ENCODE peak calls at places on chromosomes 2 and 18, in five cellular contexts. One of them, this sample, is unnamed.

GRCh38 chr2:240877460-240878340 is 9.1 kb downstream of the AGXT start:
- DNase-seq in nephron progenitor cell: no peak
- DNase-seq in stimulated activated CD4-positive, alpha-beta T cell treated with anti-CD3 and anti-CD28 coated beads, Interleukin-4, amount 100 ng/mL, for 48 hours: no peak
- DNase-seq in T-cell: no peak
- DNase-seq in smooth muscle cell of the brain vasculature: no peak
- DNase-seq in this sample: no peak

GRCh38 chr2:179825494-179825893 is 35.9 kb downstream of the ZNF385B start:
- DNase-seq in nephron progenitor cell: no peak
- DNase-seq in stimulated activated CD4-positive, alpha-beta T cell treated with anti-CD3 and anti-CD28 coated beads, Interleukin-4, amount 100 ng/mL, for 48 hours: no peak
- DNase-seq in T-cell: no peak
- DNase-seq in smooth muscle cell of the brain vasculature: no peak
- DNase-seq in this sample: no peak

GRCh38 chr2:17363846-17364245 is 154.4 kb downstream of the RAD51AP2 start:
- DNase-seq in nephron progenitor cell: no peak
- DNase-seq in stimulated activated CD4-positive, alpha-beta T cell treated with anti-CD3 and anti-CD28 coated beads, Interleukin-4, amount 100 ng/mL, for 48 hours: no peak
- DNase-seq in T-cell: no peak
- DNase-seq in smooth muscle cell of the brain vasculature: no peak
- DNase-seq in this sample: no peak

GRCh38 chr2:7709907-7710306 is 792.7 kb downstream of the RNF144A start:
- DNase-seq in nephron progenitor cell: no peak
- DNase-seq in stimulated activated CD4-positive, alpha-beta T cell treated with anti-CD3 and anti-CD28 coated beads, Interleukin-4, amount 100 ng/mL, for 48 hours: no peak
- DNase-seq in T-cell: no peak
- DNase-seq in smooth muscle cell of the brain vasculature: no peak
- DNase-seq in this sample: no peak

GRCh38 chr2:120772261-120772660 is 36.6 kb downstream of the GLI2 start:
- DNase-seq in nephron progenitor cell: no peak
- DNase-seq in stimulated activated CD4-positive, alpha-beta T cell treated with anti-CD3 and anti-CD28 coated beads, Interleukin-4, amount 100 ng/mL, for 48 hours: no peak
- DNase-seq in T-cell: no peak
- DNase-seq in smooth muscle cell of the brain vasculature: peak
- DNase-seq in this sample: no peak

GRCh38 chr2:144320491-144320890 is 199.4 kb downstream of the ZEB2 start:
- DNase-seq in nephron progenitor cell: no peak
- DNase-seq in stimulated activated CD4-positive, alpha-beta T cell treated with anti-CD3 and anti-CD28 coated beads, Interleukin-4, amount 100 ng/mL, for 48 hours: no peak
- DNase-seq in T-cell: peak
- DNase-seq in smooth muscle cell of the brain vasculature: no peak
- DNase-seq in this sample: peak

GRCh38 chr2:180122874-180123273 is 115.8 kb upstream of the CWC22 start:
- DNase-seq in nephron progenitor cell: no peak
- DNase-seq in stimulated activated CD4-positive, alpha-beta T cell treated with anti-CD3 and anti-CD28 coated beads, Interleukin-4, amount 100 ng/mL, for 48 hours: no peak
- DNase-seq in T-cell: no peak
- DNase-seq in smooth muscle cell of the brain vasculature: no peak
- DNase-seq in this sample: no peak

GRCh38 chr2:88451647-88452150 is 794 bp downstream of the FOXI3 start:
- DNase-seq in nephron progenitor cell: no peak
- DNase-seq in stimulated activated CD4-positive, alpha-beta T cell treated with anti-CD3 and anti-CD28 coated beads, Interleukin-4, amount 100 ng/mL, for 48 hours: no peak
- DNase-seq in T-cell: no peak
- DNase-seq in smooth muscle cell of the brain vasculature: no peak
- DNase-seq in this sample: no peak

GRCh38 chr2:128026422-128027277 is 1.2 kb downstream of the SAP130 start:
- DNase-seq in nephron progenitor cell: no peak
- DNase-seq in stimulated activated CD4-positive, alpha-beta T cell treated with anti-CD3 and anti-CD28 coated beads, Interleukin-4, amount 100 ng/mL, for 48 hours: no peak
- DNase-seq in T-cell: no peak
- DNase-seq in smooth muscle cell of the brain vasculature: no peak
- DNase-seq in this sample: no peak

GRCh38 chr18:35127201-35127600 is 86.0 kb downstream of the MAPRE2 start:
- DNase-seq in nephron progenitor cell: no peak
- DNase-seq in stimulated activated CD4-positive, alpha-beta T cell treated with anti-CD3 and anti-CD28 coated beads, Interleukin-4, amount 100 ng/mL, for 48 hours: no peak
- DNase-seq in T-cell: no peak
- DNase-seq in smooth muscle cell of the brain vasculature: no peak
- DNase-seq in this sample: no peak

GRCh38 chr18:31230495-31230894 is 67.8 kb upstream of the DSC1 start:
- DNase-seq in nephron progenitor cell: no peak
- DNase-seq in stimulated activated CD4-positive, alpha-beta T cell treated with anti-CD3 and anti-CD28 coated beads, Interleukin-4, amount 100 ng/mL, for 48 hours: no peak
- DNase-seq in T-cell: no peak
- DNase-seq in smooth muscle cell of the brain vasculature: no peak
- DNase-seq in this sample: no peak

GRCh38 chr2:158412206-158412605 is 44.3 kb downstream of the CCDC148 start:
- DNase-seq in nephron progenitor cell: no peak
- DNase-seq in stimulated activated CD4-positive, alpha-beta T cell treated with anti-CD3 and anti-CD28 coated beads, Interleukin-4, amount 100 ng/mL, for 48 hours: no peak
- DNase-seq in T-cell: no peak
- DNase-seq in smooth muscle cell of the brain vasculature: no peak
- DNase-seq in this sample: no peak

GRCh38 chr2:41966920-41967319 is 80.9 kb upstream of the PKDCC start:
- DNase-seq in nephron progenitor cell: no peak
- DNase-seq in stimulated activated CD4-positive, alpha-beta T cell treated with anti-CD3 and anti-CD28 coated beads, Interleukin-4, amount 100 ng/mL, for 48 hours: no peak
- DNase-seq in T-cell: no peak
- DNase-seq in smooth muscle cell of the brain vasculature: no peak
- DNase-seq in this sample: no peak

GRCh38 chr2:27221166-27221565 is 4.0 kb downstream of the CAD start:
- DNase-seq in nephron progenitor cell: no peak
- DNase-seq in stimulated activated CD4-positive, alpha-beta T cell treated with anti-CD3 and anti-CD28 coated beads, Interleukin-4, amount 100 ng/mL, for 48 hours: no peak
- DNase-seq in T-cell: no peak
- DNase-seq in smooth muscle cell of the brain vasculature: no peak
- DNase-seq in this sample: no peak

GRCh38 chr2:127559454-127559853 is 24.0 kb downstream of the MYO7B start:
- DNase-seq in nephron progenitor cell: no peak
- DNase-seq in stimulated activated CD4-positive, alpha-beta T cell treated with anti-CD3 and anti-CD28 coated beads, Interleukin-4, amount 100 ng/mL, for 48 hours: no peak
- DNase-seq in T-cell: no peak
- DNase-seq in smooth muscle cell of the brain vasculature: no peak
- DNase-seq in this sample: no peak

GRCh38 chr18:74695170-74695569 is 97.5 kb downstream of the ZNF407 start:
- DNase-seq in nephron progenitor cell: no peak
- DNase-seq in stimulated activated CD4-positive, alpha-beta T cell treated with anti-CD3 and anti-CD28 coated beads, Interleukin-4, amount 100 ng/mL, for 48 hours: no peak
- DNase-seq in T-cell: no peak
- DNase-seq in smooth muscle cell of the brain vasculature: no peak
- DNase-seq in this sample: no peak

GRCh38 chr18:76507830-76508381 is 12.9 kb upstream of the ZNF516 start:
- DNase-seq in nephron progenitor cell: no peak
- DNase-seq in stimulated activated CD4-positive, alpha-beta T cell treated with anti-CD3 and anti-CD28 coated beads, Interleukin-4, amount 100 ng/mL, for 48 hours: no peak
- DNase-seq in T-cell: no peak
- DNase-seq in smooth muscle cell of the brain vasculature: no peak
- DNase-seq in this sample: no peak

GRCh38 chr18:27004056-27004829 is 138.7 kb upstream of the AQP4 start:
- DNase-seq in nephron progenitor cell: no peak
- DNase-seq in stimulated activated CD4-positive, alpha-beta T cell treated with anti-CD3 and anti-CD28 coated beads, Interleukin-4, amount 100 ng/mL, for 48 hours: no peak
- DNase-seq in T-cell: no peak
- DNase-seq in smooth muscle cell of the brain vasculature: no peak
- DNase-seq in this sample: no peak

GRCh38 chr18:57210101-57210661 is 63.3 kb downstream of the BOD1L2 start:
- DNase-seq in nephron progenitor cell: peak
- DNase-seq in stimulated activated CD4-positive, alpha-beta T cell treated with anti-CD3 and anti-CD28 coated beads, Interleukin-4, amount 100 ng/mL, for 48 hours: no peak
- DNase-seq in T-cell: no peak
- DNase-seq in smooth muscle cell of the brain vasculature: peak
- DNase-seq in this sample: no peak

GRCh38 chr2:6954586-6954985 is 37.4 kb downstream of the RNF144A start:
- DNase-seq in nephron progenitor cell: no peak
- DNase-seq in stimulated activated CD4-positive, alpha-beta T cell treated with anti-CD3 and anti-CD28 coated beads, Interleukin-4, amount 100 ng/mL, for 48 hours: no peak
- DNase-seq in T-cell: no peak
- DNase-seq in smooth muscle cell of the brain vasculature: no peak
- DNase-seq in this sample: no peak

GRCh38 chr2:207812058-207812857 is 42.6 kb upstream of the FZD5 start:
- DNase-seq in nephron progenitor cell: no peak
- DNase-seq in stimulated activated CD4-positive, alpha-beta T cell treated with anti-CD3 and anti-CD28 coated beads, Interleukin-4, amount 100 ng/mL, for 48 hours: no peak
- DNase-seq in T-cell: no peak
- DNase-seq in smooth muscle cell of the brain vasculature: no peak
- DNase-seq in this sample: no peak

GRCh38 chr2:98334439-98335078 is 11.7 kb upstream of the CNGA3 start:
- DNase-seq in nephron progenitor cell: no peak
- DNase-seq in stimulated activated CD4-positive, alpha-beta T cell treated with anti-CD3 and anti-CD28 coated beads, Interleukin-4, amount 100 ng/mL, for 48 hours: no peak
- DNase-seq in T-cell: no peak
- DNase-seq in smooth muscle cell of the brain vasculature: no peak
- DNase-seq in this sample: no peak

GRCh38 chr2:216885117-216885553 is 25.3 kb upstream of the TNP1 start:
- DNase-seq in nephron progenitor cell: no peak
- DNase-seq in stimulated activated CD4-positive, alpha-beta T cell treated with anti-CD3 and anti-CD28 coated beads, Interleukin-4, amount 100 ng/mL, for 48 hours: no peak
- DNase-seq in T-cell: no peak
- DNase-seq in smooth muscle cell of the brain vasculature: no peak
- DNase-seq in this sample: no peak

GRCh38 chr18:33951031-33951430 is 273.7 kb downstream of the NOL4 start:
- DNase-seq in nephron progenitor cell: no peak
- DNase-seq in stimulated activated CD4-positive, alpha-beta T cell treated with anti-CD3 and anti-CD28 coated beads, Interleukin-4, amount 100 ng/mL, for 48 hours: no peak
- DNase-seq in T-cell: no peak
- DNase-seq in smooth muscle cell of the brain vasculature: no peak
- DNase-seq in this sample: no peak

GRCh38 chr2:190847504-190848201 is 33.0 kb upstream of the GLS start:
- DNase-seq in nephron progenitor cell: no peak
- DNase-seq in stimulated activated CD4-positive, alpha-beta T cell treated with anti-CD3 and anti-CD28 coated beads, Interleukin-4, amount 100 ng/mL, for 48 hours: no peak
- DNase-seq in T-cell: no peak
- DNase-seq in smooth muscle cell of the brain vasculature: no peak
- DNase-seq in this sample: no peak

GRCh38 chr18:21404426-21404825 is 162.4 kb downstream of the GREB1L start:
- DNase-seq in nephron progenitor cell: no peak
- DNase-seq in stimulated activated CD4-positive, alpha-beta T cell treated with anti-CD3 and anti-CD28 coated beads, Interleukin-4, amount 100 ng/mL, for 48 hours: no peak
- DNase-seq in T-cell: no peak
- DNase-seq in smooth muscle cell of the brain vasculature: no peak
- DNase-seq in this sample: no peak

GRCh38 chr2:229270551-229271410 is at the start of gene PID1:
- DNase-seq in nephron progenitor cell: peak
- DNase-seq in stimulated activated CD4-positive, alpha-beta T cell treated with anti-CD3 and anti-CD28 coated beads, Interleukin-4, amount 100 ng/mL, for 48 hours: no peak
- DNase-seq in T-cell: no peak
- DNase-seq in smooth muscle cell of the brain vasculature: no peak
- DNase-seq in this sample: no peak

GRCh38 chr2:101463885-101464653 is 10.8 kb downstream of the RFX8 start:
- DNase-seq in nephron progenitor cell: no peak
- DNase-seq in stimulated activated CD4-positive, alpha-beta T cell treated with anti-CD3 and anti-CD28 coated beads, Interleukin-4, amount 100 ng/mL, for 48 hours: no peak
- DNase-seq in T-cell: no peak
- DNase-seq in smooth muscle cell of the brain vasculature: peak
- DNase-seq in this sample: no peak

GRCh38 chr2:127182626-127183458 is 37.3 kb downstream of the CYP27C1 start:
- DNase-seq in nephron progenitor cell: no peak
- DNase-seq in stimulated activated CD4-positive, alpha-beta T cell treated with anti-CD3 and anti-CD28 coated beads, Interleukin-4, amount 100 ng/mL, for 48 hours: no peak
- DNase-seq in T-cell: no peak
- DNase-seq in smooth muscle cell of the brain vasculature: no peak
- DNase-seq in this sample: no peak

GRCh38 chr2:141906673-141907072 is 224.1 kb downstream of the LRP1B start:
- DNase-seq in nephron progenitor cell: no peak
- DNase-seq in stimulated activated CD4-positive, alpha-beta T cell treated with anti-CD3 and anti-CD28 coated beads, Interleukin-4, amount 100 ng/mL, for 48 hours: no peak
- DNase-seq in T-cell: no peak
- DNase-seq in smooth muscle cell of the brain vasculature: no peak
- DNase-seq in this sample: no peak

GRCh38 chr2:35526741-35527140 is 828.8 kb upstream of the CRIM1 start:
- DNase-seq in nephron progenitor cell: no peak
- DNase-seq in stimulated activated CD4-positive, alpha-beta T cell treated with anti-CD3 and anti-CD28 coated beads, Interleukin-4, amount 100 ng/mL, for 48 hours: no peak
- DNase-seq in T-cell: no peak
- DNase-seq in smooth muscle cell of the brain vasculature: no peak
- DNase-seq in this sample: no peak

GRCh38 chr2:120528051-120528692 is 182.2 kb downstream of the INHBB start:
- DNase-seq in nephron progenitor cell: no peak
- DNase-seq in stimulated activated CD4-positive, alpha-beta T cell treated with anti-CD3 and anti-CD28 coated beads, Interleukin-4, amount 100 ng/mL, for 48 hours: no peak
- DNase-seq in T-cell: no peak
- DNase-seq in smooth muscle cell of the brain vasculature: no peak
- DNase-seq in this sample: no peak

GRCh38 chr18:13378150-13378549 is 159.6 kb downstream of the LDLRAD4 start:
- DNase-seq in nephron progenitor cell: no peak
- DNase-seq in stimulated activated CD4-positive, alpha-beta T cell treated with anti-CD3 and anti-CD28 coated beads, Interleukin-4, amount 100 ng/mL, for 48 hours: no peak
- DNase-seq in T-cell: no peak
- DNase-seq in smooth muscle cell of the brain vasculature: no peak
- DNase-seq in this sample: no peak

GRCh38 chr2:24272161-24272802 is 88.1 kb downstream of the ITSN2 start:
- DNase-seq in nephron progenitor cell: no peak
- DNase-seq in stimulated activated CD4-positive, alpha-beta T cell treated with anti-CD3 and anti-CD28 coated beads, Interleukin-4, amount 100 ng/mL, for 48 hours: no peak
- DNase-seq in T-cell: no peak
- DNase-seq in smooth muscle cell of the brain vasculature: no peak
- DNase-seq in this sample: no peak

This sample was measured in effector memory CD4-positive, alpha-beta T cell.